ENCODE peak calls at places on chromosomes 16 and 17, in ten cellular contexts. One of them, this sample, is unnamed.

GRCh38 chr17:75806822-75807500 is 22.4 kb downstream of the UNK start:
- DNase-seq in GDM1: no peak
- DNase-seq in H7: no peak
- DNase-seq in AG04450: no peak
- DNase-seq in astrocyte of the spinal cord: no peak
- DNase-seq in NCI-H226: no peak
- DNase-seq in cardiac fibroblast: no peak
- DNase-seq in stimulated activated naive CD4-positive, alpha-beta T cell: no peak
- DNase-seq in stimulated activated CD4-positive, alpha-beta T cell treated with anti-CD3 and anti-CD28 coated beads, Interleukin-1b, Interleukin-23, amount 100 ng/mL, for 24 hours: no peak
- DNase-seq in fibroblast of lung: no peak
- DNase-seq in this sample: no peak

GRCh38 chr16:50360033-50360778 is 8.6 kb downstream of the BRD7 start:
- DNase-seq in GDM1: no peak
- DNase-seq in H7: no peak
- DNase-seq in AG04450: no peak
- DNase-seq in astrocyte of the spinal cord: no peak
- DNase-seq in NCI-H226: no peak
- DNase-seq in cardiac fibroblast: peak; percentile 75
- DNase-seq in stimulated activated naive CD4-positive, alpha-beta T cell: no peak
- DNase-seq in stimulated activated CD4-positive, alpha-beta T cell treated with anti-CD3 and anti-CD28 coated beads, Interleukin-1b, Interleukin-23, amount 100 ng/mL, for 24 hours: no peak
- DNase-seq in fibroblast of lung: peak; percentile 78
- DNase-seq in this sample: peak; percentile 21

GRCh38 chr16:30524575-30525571 is 1.5 kb downstream of the ZNF768 start:
- DNase-seq in GDM1: no peak
- DNase-seq in H7: no peak
- DNase-seq in AG04450: no peak
- DNase-seq in astrocyte of the spinal cord: no peak
- DNase-seq in NCI-H226: no peak
- DNase-seq in cardiac fibroblast: no peak
- DNase-seq in stimulated activated naive CD4-positive, alpha-beta T cell: no peak
- DNase-seq in stimulated activated CD4-positive, alpha-beta T cell treated with anti-CD3 and anti-CD28 coated beads, Interleukin-1b, Interleukin-23, amount 100 ng/mL, for 24 hours: no peak
- DNase-seq in fibroblast of lung: no peak
- DNase-seq in this sample: no peak

GRCh38 chr17:41651625-41652460 is 27.5 kb upstream of the KRT17 start:
- DNase-seq in GDM1: no peak
- DNase-seq in H7: no peak
- DNase-seq in AG04450: no peak
- DNase-seq in astrocyte of the spinal cord: no peak
- DNase-seq in NCI-H226: peak; percentile 79
- DNase-seq in cardiac fibroblast: no peak
- DNase-seq in stimulated activated naive CD4-positive, alpha-beta T cell: no peak
- DNase-seq in stimulated activated CD4-positive, alpha-beta T cell treated with anti-CD3 and anti-CD28 coated beads, Interleukin-1b, Interleukin-23, amount 100 ng/mL, for 24 hours: no peak
- DNase-seq in fibroblast of lung: no peak
- DNase-seq in this sample: no peak

GRCh38 chr17:67868176-67868575 is 42.9 kb downstream of the BPTF start:
- DNase-seq in GDM1: no peak
- DNase-seq in H7: no peak
- DNase-seq in AG04450: no peak
- DNase-seq in astrocyte of the spinal cord: no peak
- DNase-seq in NCI-H226: no peak
- DNase-seq in cardiac fibroblast: no peak
- DNase-seq in stimulated activated naive CD4-positive, alpha-beta T cell: no peak
- DNase-seq in stimulated activated CD4-positive, alpha-beta T cell treated with anti-CD3 and anti-CD28 coated beads, Interleukin-1b, Interleukin-23, amount 100 ng/mL, for 24 hours: no peak
- DNase-seq in fibroblast of lung: no peak
- DNase-seq in this sample: no peak

GRCh38 chr17:55859518-55859917 is 108.7 kb downstream of the PCTP start:
- DNase-seq in GDM1: no peak
- DNase-seq in H7: no peak
- DNase-seq in AG04450: no peak
- DNase-seq in astrocyte of the spinal cord: no peak
- DNase-seq in NCI-H226: no peak
- DNase-seq in cardiac fibroblast: no peak
- DNase-seq in stimulated activated naive CD4-positive, alpha-beta T cell: no peak
- DNase-seq in stimulated activated CD4-positive, alpha-beta T cell treated with anti-CD3 and anti-CD28 coated beads, Interleukin-1b, Interleukin-23, amount 100 ng/mL, for 24 hours: no peak
- DNase-seq in fibroblast of lung: no peak
- DNase-seq in this sample: no peak

GRCh38 chr16:1724491-1724890 is 18.5 kb downstream of the MAPK8IP3 start:
- DNase-seq in GDM1: no peak
- DNase-seq in H7: peak; percentile 22
- DNase-seq in AG04450: no peak
- DNase-seq in astrocyte of the spinal cord: no peak
- DNase-seq in NCI-H226: no peak
- DNase-seq in cardiac fibroblast: no peak
- DNase-seq in stimulated activated naive CD4-positive, alpha-beta T cell: no peak
- DNase-seq in stimulated activated CD4-positive, alpha-beta T cell treated with anti-CD3 and anti-CD28 coated beads, Interleukin-1b, Interleukin-23, amount 100 ng/mL, for 24 hours: no peak
- DNase-seq in fibroblast of lung: no peak
- DNase-seq in this sample: no peak

GRCh38 chr16:1825864-1826690 is 548 bp downstream of the HAGH start:
- DNase-seq in GDM1: peak; percentile 67
- DNase-seq in H7: no peak
- DNase-seq in AG04450: peak; percentile 8
- DNase-seq in astrocyte of the spinal cord: no peak
- DNase-seq in NCI-H226: peak; percentile 50
- DNase-seq in cardiac fibroblast: no peak
- DNase-seq in stimulated activated naive CD4-positive, alpha-beta T cell: peak; percentile 70
- DNase-seq in stimulated activated CD4-positive, alpha-beta T cell treated with anti-CD3 and anti-CD28 coated beads, Interleukin-1b, Interleukin-23, amount 100 ng/mL, for 24 hours: peak; percentile 57
- DNase-seq in fibroblast of lung: peak; percentile 58
- DNase-seq in this sample: no peak

GRCh38 chr17:79907855-79908254 is 68.6 kb upstream of the CBX4 start:
- DNase-seq in GDM1: no peak
- DNase-seq in H7: peak; percentile 56
- DNase-seq in AG04450: no peak
- DNase-seq in astrocyte of the spinal cord: peak; percentile 20
- DNase-seq in NCI-H226: no peak
- DNase-seq in cardiac fibroblast: no peak
- DNase-seq in stimulated activated naive CD4-positive, alpha-beta T cell: no peak
- DNase-seq in stimulated activated CD4-positive, alpha-beta T cell treated with anti-CD3 and anti-CD28 coated beads, Interleukin-1b, Interleukin-23, amount 100 ng/mL, for 24 hours: no peak
- DNase-seq in fibroblast of lung: no peak
- DNase-seq in this sample: peak; percentile 22

GRCh38 chr17:65022751-65023421 is 33.7 kb downstream of the GNA13 start:
- DNase-seq in GDM1: no peak
- DNase-seq in H7: no peak
- DNase-seq in AG04450: no peak
- DNase-seq in astrocyte of the spinal cord: peak; percentile 68
- DNase-seq in NCI-H226: peak; percentile 41
- DNase-seq in cardiac fibroblast: peak; percentile 76
- DNase-seq in stimulated activated naive CD4-positive, alpha-beta T cell: no peak
- DNase-seq in stimulated activated CD4-positive, alpha-beta T cell treated with anti-CD3 and anti-CD28 coated beads, Interleukin-1b, Interleukin-23, amount 100 ng/mL, for 24 hours: no peak
- DNase-seq in fibroblast of lung: peak; percentile 87
- DNase-seq in this sample: no peak

GRCh38 chr17:47942568-47942967 is 1.2 kb downstream of the PNPO start:
- DNase-seq in GDM1: no peak
- DNase-seq in H7: no peak
- DNase-seq in AG04450: no peak
- DNase-seq in astrocyte of the spinal cord: no peak
- DNase-seq in NCI-H226: no peak
- DNase-seq in cardiac fibroblast: no peak
- DNase-seq in stimulated activated naive CD4-positive, alpha-beta T cell: no peak
- DNase-seq in stimulated activated CD4-positive, alpha-beta T cell treated with anti-CD3 and anti-CD28 coated beads, Interleukin-1b, Interleukin-23, amount 100 ng/mL, for 24 hours: no peak
- DNase-seq in fibroblast of lung: no peak
- DNase-seq in this sample: no peak

GRCh38 chr17:66354981-66355380 is 52.6 kb downstream of the PRKCA start:
- DNase-seq in GDM1: no peak
- DNase-seq in H7: no peak
- DNase-seq in AG04450: peak; percentile 54
- DNase-seq in astrocyte of the spinal cord: peak; percentile 41
- DNase-seq in NCI-H226: peak; percentile 13
- DNase-seq in cardiac fibroblast: peak; percentile 77
- DNase-seq in stimulated activated naive CD4-positive, alpha-beta T cell: no peak
- DNase-seq in stimulated activated CD4-positive, alpha-beta T cell treated with anti-CD3 and anti-CD28 coated beads, Interleukin-1b, Interleukin-23, amount 100 ng/mL, for 24 hours: no peak
- DNase-seq in fibroblast of lung: peak; percentile 64
- DNase-seq in this sample: no peak

GRCh38 chr17:43477832-43478634 is 5.7 kb upstream of the DHX8 start:
- DNase-seq in GDM1: no peak
- DNase-seq in H7: no peak
- DNase-seq in AG04450: no peak
- DNase-seq in astrocyte of the spinal cord: no peak
- DNase-seq in NCI-H226: no peak
- DNase-seq in cardiac fibroblast: no peak
- DNase-seq in stimulated activated naive CD4-positive, alpha-beta T cell: no peak
- DNase-seq in stimulated activated CD4-positive, alpha-beta T cell treated with anti-CD3 and anti-CD28 coated beads, Interleukin-1b, Interleukin-23, amount 100 ng/mL, for 24 hours: no peak
- DNase-seq in fibroblast of lung: no peak
- DNase-seq in this sample: no peak

GRCh38 chr17:17722081-17722905 is 41.0 kb downstream of the RAI1 start:
- DNase-seq in GDM1: no peak
- DNase-seq in H7: peak; percentile 88
- DNase-seq in AG04450: no peak
- DNase-seq in astrocyte of the spinal cord: no peak
- DNase-seq in NCI-H226: no peak
- DNase-seq in cardiac fibroblast: no peak
- DNase-seq in stimulated activated naive CD4-positive, alpha-beta T cell: peak; percentile 33
- DNase-seq in stimulated activated CD4-positive, alpha-beta T cell treated with anti-CD3 and anti-CD28 coated beads, Interleukin-1b, Interleukin-23, amount 100 ng/mL, for 24 hours: no peak
- DNase-seq in fibroblast of lung: peak; percentile 61
- DNase-seq in this sample: no peak

GRCh38 chr17:76932402-76933333 is 64.5 kb downstream of the MGAT5B start:
- DNase-seq in GDM1: no peak
- DNase-seq in H7: no peak
- DNase-seq in AG04450: no peak
- DNase-seq in astrocyte of the spinal cord: no peak
- DNase-seq in NCI-H226: no peak
- DNase-seq in cardiac fibroblast: no peak
- DNase-seq in stimulated activated naive CD4-positive, alpha-beta T cell: no peak
- DNase-seq in stimulated activated CD4-positive, alpha-beta T cell treated with anti-CD3 and anti-CD28 coated beads, Interleukin-1b, Interleukin-23, amount 100 ng/mL, for 24 hours: no peak
- DNase-seq in fibroblast of lung: no peak
- DNase-seq in this sample: no peak

GRCh38 chr17:16922386-16923096 is 49.4 kb downstream of the TNFRSF13B start:
- DNase-seq in GDM1: no peak
- DNase-seq in H7: peak; percentile 32
- DNase-seq in AG04450: no peak
- DNase-seq in astrocyte of the spinal cord: no peak
- DNase-seq in NCI-H226: no peak
- DNase-seq in cardiac fibroblast: peak; percentile 27
- DNase-seq in stimulated activated naive CD4-positive, alpha-beta T cell: no peak
- DNase-seq in stimulated activated CD4-positive, alpha-beta T cell treated with anti-CD3 and anti-CD28 coated beads, Interleukin-1b, Interleukin-23, amount 100 ng/mL, for 24 hours: no peak
- DNase-seq in fibroblast of lung: no peak
- DNase-seq in this sample: no peak

GRCh38 chr17:1203111-1203966 is 23.6 kb upstream of the ABR start:
- DNase-seq in GDM1: no peak
- DNase-seq in H7: peak; percentile 100
- DNase-seq in AG04450: no peak
- DNase-seq in astrocyte of the spinal cord: peak; percentile 80
- DNase-seq in NCI-H226: no peak
- DNase-seq in cardiac fibroblast: peak; percentile 70
- DNase-seq in stimulated activated naive CD4-positive, alpha-beta T cell: peak; percentile 44
- DNase-seq in stimulated activated CD4-positive, alpha-beta T cell treated with anti-CD3 and anti-CD28 coated beads, Interleukin-1b, Interleukin-23, amount 100 ng/mL, for 24 hours: peak; percentile 17
- DNase-seq in fibroblast of lung: peak; percentile 77
- DNase-seq in this sample: no peak

GRCh38 chr16:56715128-56715527 is 14.8 kb upstream of the NUP93 start:
- DNase-seq in GDM1: no peak
- DNase-seq in H7: no peak
- DNase-seq in AG04450: no peak
- DNase-seq in astrocyte of the spinal cord: no peak
- DNase-seq in NCI-H226: no peak
- DNase-seq in cardiac fibroblast: no peak
- DNase-seq in stimulated activated naive CD4-positive, alpha-beta T cell: no peak
- DNase-seq in stimulated activated CD4-positive, alpha-beta T cell treated with anti-CD3 and anti-CD28 coated beads, Interleukin-1b, Interleukin-23, amount 100 ng/mL, for 24 hours: no peak
- DNase-seq in fibroblast of lung: no peak
- DNase-seq in this sample: no peak

GRCh38 chr16:82295306-82296201 is 125.5 kb upstream of the MPHOSPH6 start:
- DNase-seq in GDM1: no peak
- DNase-seq in H7: no peak
- DNase-seq in AG04450: no peak
- DNase-seq in astrocyte of the spinal cord: no peak
- DNase-seq in NCI-H226: no peak
- DNase-seq in cardiac fibroblast: no peak
- DNase-seq in stimulated activated naive CD4-positive, alpha-beta T cell: no peak
- DNase-seq in stimulated activated CD4-positive, alpha-beta T cell treated with anti-CD3 and anti-CD28 coated beads, Interleukin-1b, Interleukin-23, amount 100 ng/mL, for 24 hours: no peak
- DNase-seq in fibroblast of lung: no peak
- DNase-seq in this sample: no peak

GRCh38 chr16:11289202-11289601 is 8.1 kb upstream of the PRM1 start:
- DNase-seq in GDM1: no peak
- DNase-seq in H7: no peak
- DNase-seq in AG04450: no peak
- DNase-seq in astrocyte of the spinal cord: no peak
- DNase-seq in NCI-H226: no peak
- DNase-seq in cardiac fibroblast: no peak
- DNase-seq in stimulated activated naive CD4-positive, alpha-beta T cell: no peak
- DNase-seq in stimulated activated CD4-positive, alpha-beta T cell treated with anti-CD3 and anti-CD28 coated beads, Interleukin-1b, Interleukin-23, amount 100 ng/mL, for 24 hours: no peak
- DNase-seq in fibroblast of lung: no peak
- DNase-seq in this sample: no peak

GRCh38 chr17:34562387-34562786 is 17.0 kb upstream of the TMEM132E start:
- DNase-seq in GDM1: no peak
- DNase-seq in H7: peak; percentile 76
- DNase-seq in AG04450: no peak
- DNase-seq in astrocyte of the spinal cord: no peak
- DNase-seq in NCI-H226: no peak
- DNase-seq in cardiac fibroblast: no peak
- DNase-seq in stimulated activated naive CD4-positive, alpha-beta T cell: peak; percentile 3
- DNase-seq in stimulated activated CD4-positive, alpha-beta T cell treated with anti-CD3 and anti-CD28 coated beads, Interleukin-1b, Interleukin-23, amount 100 ng/mL, for 24 hours: no peak
- DNase-seq in fibroblast of lung: no peak
- DNase-seq in this sample: no peak

GRCh38 chr17:19753049-19753444 is 4.9 kb upstream of the ALDH3A1 start:
- DNase-seq in GDM1: peak; percentile 63
- DNase-seq in H7: no peak
- DNase-seq in AG04450: no peak
- DNase-seq in astrocyte of the spinal cord: peak; percentile 80
- DNase-seq in NCI-H226: peak; percentile 95
- DNase-seq in cardiac fibroblast: peak; percentile 77
- DNase-seq in stimulated activated naive CD4-positive, alpha-beta T cell: no peak
- DNase-seq in stimulated activated CD4-positive, alpha-beta T cell treated with anti-CD3 and anti-CD28 coated beads, Interleukin-1b, Interleukin-23, amount 100 ng/mL, for 24 hours: no peak
- DNase-seq in fibroblast of lung: peak; percentile 87
- DNase-seq in this sample: peak; percentile 79

GRCh38 chr17:72706396-72706981 is 386.0 kb downstream of the SLC39A11 start:
- DNase-seq in GDM1: no peak
- DNase-seq in H7: no peak
- DNase-seq in AG04450: no peak
- DNase-seq in astrocyte of the spinal cord: no peak
- DNase-seq in NCI-H226: no peak
- DNase-seq in cardiac fibroblast: no peak
- DNase-seq in stimulated activated naive CD4-positive, alpha-beta T cell: no peak
- DNase-seq in stimulated activated CD4-positive, alpha-beta T cell treated with anti-CD3 and anti-CD28 coated beads, Interleukin-1b, Interleukin-23, amount 100 ng/mL, for 24 hours: no peak
- DNase-seq in fibroblast of lung: no peak
- DNase-seq in this sample: no peak

GRCh38 chr17:45384047-45384799 is 48.4 kb downstream of the ARHGAP27 start:
- DNase-seq in GDM1: peak; percentile 32
- DNase-seq in H7: no peak
- DNase-seq in AG04450: no peak
- DNase-seq in astrocyte of the spinal cord: no peak
- DNase-seq in NCI-H226: peak; percentile 60
- DNase-seq in cardiac fibroblast: no peak
- DNase-seq in stimulated activated naive CD4-positive, alpha-beta T cell: no peak
- DNase-seq in stimulated activated CD4-positive, alpha-beta T cell treated with anti-CD3 and anti-CD28 coated beads, Interleukin-1b, Interleukin-23, amount 100 ng/mL, for 24 hours: no peak
- DNase-seq in fibroblast of lung: peak; percentile 20
- DNase-seq in this sample: no peak

GRCh38 chr17:82502207-82502606 is 17.3 kb upstream of the FOXK2 start:
- DNase-seq in GDM1: no peak
- DNase-seq in H7: no peak
- DNase-seq in AG04450: no peak
- DNase-seq in astrocyte of the spinal cord: no peak
- DNase-seq in NCI-H226: no peak
- DNase-seq in cardiac fibroblast: peak; percentile 61
- DNase-seq in stimulated activated naive CD4-positive, alpha-beta T cell: no peak
- DNase-seq in stimulated activated CD4-positive, alpha-beta T cell treated with anti-CD3 and anti-CD28 coated beads, Interleukin-1b, Interleukin-23, amount 100 ng/mL, for 24 hours: no peak
- DNase-seq in fibroblast of lung: no peak
- DNase-seq in this sample: peak; percentile 61

GRCh38 chr16:2971985-2972784 is 3.0 kb downstream of the PAQR4 start:
- DNase-seq in GDM1: no peak
- DNase-seq in H7: no peak
- DNase-seq in AG04450: no peak
- DNase-seq in astrocyte of the spinal cord: no peak
- DNase-seq in NCI-H226: no peak
- DNase-seq in cardiac fibroblast: no peak
- DNase-seq in stimulated activated naive CD4-positive, alpha-beta T cell: no peak
- DNase-seq in stimulated activated CD4-positive, alpha-beta T cell treated with anti-CD3 and anti-CD28 coated beads, Interleukin-1b, Interleukin-23, amount 100 ng/mL, for 24 hours: no peak
- DNase-seq in fibroblast of lung: no peak
- DNase-seq in this sample: no peak